ENCODE peak calls at places on chromosomes 11 and 22, in eight cellular contexts. One of them, this sample, is unnamed.

GRCh38 chr11:74929431-74930363 is 19.2 kb downstream of the XRRA1 start:
- DNase-seq in endothelial cell: peak
- DNase-seq in effector memory CD4-positive, alpha-beta T cell: peak
- DNase-seq in foreskin keratinocyte: peak
- DNase-seq in heart right ventricle: peak
- DNase-seq in CD4-positive, alpha-beta T cell: peak
- DNase-seq in pulmonary artery endothelial cell: peak
- DNase-seq in H54: no peak
- DNase-seq in this sample: peak

GRCh38 chr22:49573109-49573765 is 254.4 kb downstream of the BRD1 start:
- DNase-seq in endothelial cell: no peak
- DNase-seq in effector memory CD4-positive, alpha-beta T cell: no peak
- DNase-seq in foreskin keratinocyte: no peak
- DNase-seq in heart right ventricle: no peak
- DNase-seq in CD4-positive, alpha-beta T cell: no peak
- DNase-seq in pulmonary artery endothelial cell: no peak
- DNase-seq in H54: no peak
- DNase-seq in this sample: no peak

GRCh38 chr11:67261635-67261941 is 4.7 kb upstream of the GRK2 start:
- DNase-seq in endothelial cell: no peak
- DNase-seq in effector memory CD4-positive, alpha-beta T cell: no peak
- DNase-seq in foreskin keratinocyte: no peak
- DNase-seq in heart right ventricle: no peak
- DNase-seq in CD4-positive, alpha-beta T cell: no peak
- DNase-seq in pulmonary artery endothelial cell: no peak
- DNase-seq in H54: no peak
- DNase-seq in this sample: no peak

GRCh38 chr11:27100534-27100933 is 59.9 kb downstream of the BBOX1 start:
- DNase-seq in endothelial cell: no peak
- DNase-seq in effector memory CD4-positive, alpha-beta T cell: no peak
- DNase-seq in foreskin keratinocyte: no peak
- DNase-seq in heart right ventricle: no peak
- DNase-seq in CD4-positive, alpha-beta T cell: no peak
- DNase-seq in pulmonary artery endothelial cell: no peak
- DNase-seq in H54: no peak
- DNase-seq in this sample: no peak

GRCh38 chr22:20953668-20954500 is 13.2 kb upstream of the AIFM3 start:
- DNase-seq in endothelial cell: no peak
- DNase-seq in effector memory CD4-positive, alpha-beta T cell: no peak
- DNase-seq in foreskin keratinocyte: peak
- DNase-seq in heart right ventricle: no peak
- DNase-seq in CD4-positive, alpha-beta T cell: no peak
- DNase-seq in pulmonary artery endothelial cell: no peak
- DNase-seq in H54: no peak
- DNase-seq in this sample: no peak

GRCh38 chr22:38696606-38697005 is 4.1 kb downstream of the JOSD1 start:
- DNase-seq in endothelial cell: no peak
- DNase-seq in effector memory CD4-positive, alpha-beta T cell: no peak
- DNase-seq in foreskin keratinocyte: peak
- DNase-seq in heart right ventricle: peak
- DNase-seq in CD4-positive, alpha-beta T cell: no peak
- DNase-seq in pulmonary artery endothelial cell: peak
- DNase-seq in H54: peak
- DNase-seq in this sample: peak

GRCh38 chr11:128552783-128553661 is 34.3 kb downstream of the ETS1 start:
- DNase-seq in endothelial cell: no peak
- DNase-seq in effector memory CD4-positive, alpha-beta T cell: no peak
- DNase-seq in foreskin keratinocyte: peak
- DNase-seq in heart right ventricle: no peak
- DNase-seq in CD4-positive, alpha-beta T cell: no peak
- DNase-seq in pulmonary artery endothelial cell: no peak
- DNase-seq in H54: no peak
- DNase-seq in this sample: no peak

GRCh38 chr11:111851636-111852035 is 19.7 kb downstream of the ALG9 start:
- DNase-seq in endothelial cell: no peak
- DNase-seq in effector memory CD4-positive, alpha-beta T cell: no peak
- DNase-seq in foreskin keratinocyte: no peak
- DNase-seq in heart right ventricle: no peak
- DNase-seq in CD4-positive, alpha-beta T cell: no peak
- DNase-seq in pulmonary artery endothelial cell: no peak
- DNase-seq in H54: no peak
- DNase-seq in this sample: peak

GRCh38 chr11:134027671-134028070 is 41.2 kb upstream of the JAM3 start:
- DNase-seq in endothelial cell: no peak
- DNase-seq in effector memory CD4-positive, alpha-beta T cell: no peak
- DNase-seq in foreskin keratinocyte: no peak
- DNase-seq in heart right ventricle: no peak
- DNase-seq in CD4-positive, alpha-beta T cell: peak
- DNase-seq in pulmonary artery endothelial cell: no peak
- DNase-seq in H54: no peak
- DNase-seq in this sample: no peak

GRCh38 chr11:88424881-88425280 is 87.3 kb upstream of the CTSC start:
- DNase-seq in endothelial cell: no peak
- DNase-seq in effector memory CD4-positive, alpha-beta T cell: no peak
- DNase-seq in foreskin keratinocyte: no peak
- DNase-seq in heart right ventricle: no peak
- DNase-seq in CD4-positive, alpha-beta T cell: no peak
- DNase-seq in pulmonary artery endothelial cell: no peak
- DNase-seq in H54: no peak
- DNase-seq in this sample: no peak

GRCh38 chr22:26287382-26288228 is 118.3 kb downstream of the SEZ6L start:
- DNase-seq in endothelial cell: no peak
- DNase-seq in effector memory CD4-positive, alpha-beta T cell: no peak
- DNase-seq in foreskin keratinocyte: no peak
- DNase-seq in heart right ventricle: no peak
- DNase-seq in CD4-positive, alpha-beta T cell: no peak
- DNase-seq in pulmonary artery endothelial cell: no peak
- DNase-seq in H54: no peak
- DNase-seq in this sample: no peak

GRCh38 chr11:123168236-123168635 is 26.8 kb downstream of the CLMP start:
- DNase-seq in endothelial cell: no peak
- DNase-seq in effector memory CD4-positive, alpha-beta T cell: no peak
- DNase-seq in foreskin keratinocyte: no peak
- DNase-seq in heart right ventricle: no peak
- DNase-seq in CD4-positive, alpha-beta T cell: no peak
- DNase-seq in pulmonary artery endothelial cell: no peak
- DNase-seq in H54: no peak
- DNase-seq in this sample: no peak

GRCh38 chr11:58928691-58929090 is 10.6 kb upstream of the GLYATL1 start:
- DNase-seq in endothelial cell: no peak
- DNase-seq in effector memory CD4-positive, alpha-beta T cell: no peak
- DNase-seq in foreskin keratinocyte: no peak
- DNase-seq in heart right ventricle: no peak
- DNase-seq in CD4-positive, alpha-beta T cell: no peak
- DNase-seq in pulmonary artery endothelial cell: no peak
- DNase-seq in H54: no peak
- DNase-seq in this sample: no peak

This sample was measured in PC-9.